ENCODE peak calls at places on chromosomes 7 and 10, in four cellular contexts. One of them, this sample, is unnamed.

GRCh38 chr10:31728698-31729224 is 199.9 kb downstream of the ARHGAP12 start:
- DNase-seq in astrocyte: no peak
- DNase-seq in HepG2: no peak
- DNase-seq in GM23338: peak
- DNase-seq in this sample: no peak

GRCh38 chr7:92751902-92752901 is 84.2 kb downstream of the CDK6 start:
- DNase-seq in HepG2: peak
- DNase-seq in GM23338: no peak
- DNase-seq in astrocyte: peak
- DNase-seq in this sample: no peak

GRCh38 chr7:95558866-95559265 is 37.5 kb downstream of the PDK4 start:
- DNase-seq in HepG2: no peak
- DNase-seq in astrocyte: no peak
- DNase-seq in GM23338: peak
- DNase-seq in this sample: no peak

GRCh38 chr10:103546401-103546800 is 52.9 kb downstream of the NEURL1 start:
- DNase-seq in astrocyte: no peak
- DNase-seq in HepG2: no peak
- DNase-seq in GM23338: no peak
- DNase-seq in this sample: no peak

GRCh38 chr10:33273295-33274002 is 61.0 kb downstream of the NRP1 start:
- DNase-seq in GM23338: peak
- DNase-seq in astrocyte: peak
- DNase-seq in HepG2: peak
- DNase-seq in this sample: peak

GRCh38 chr7:68176974-68177373 is 1180.3 kb downstream of the TYW1 start:
- DNase-seq in astrocyte: peak
- DNase-seq in GM23338: peak
- DNase-seq in HepG2: peak
- DNase-seq in this sample: peak

GRCh38 chr7:45183711-45184210 is 26.2 kb downstream of the RAMP3 start:
- DNase-seq in GM23338: no peak
- DNase-seq in HepG2: no peak
- DNase-seq in astrocyte: no peak
- DNase-seq in this sample: no peak

GRCh38 chr10:33139191-33139646 is 181.2 kb upstream of the ITGB1 start:
- DNase-seq in GM23338: no peak
- DNase-seq in astrocyte: no peak
- DNase-seq in HepG2: no peak
- DNase-seq in this sample: no peak

GRCh38 chr7:20826243-20826642 is 39.6 kb upstream of the SP8 start:
- DNase-seq in astrocyte: no peak
- DNase-seq in HepG2: no peak
- DNase-seq in GM23338: no peak
- DNase-seq in this sample: no peak

GRCh38 chr10:80444646-80445319 is 9.3 kb upstream of the TSPAN14 start:
- DNase-seq in GM23338: peak
- DNase-seq in HepG2: peak
- DNase-seq in astrocyte: peak
- DNase-seq in this sample: no peak

GRCh38 chr10:71241114-71241898 is 28.9 kb downstream of the UNC5B start:
- DNase-seq in HepG2: no peak
- DNase-seq in astrocyte: peak
- DNase-seq in GM23338: no peak
- DNase-seq in this sample: no peak

GRCh38 chr7:155282671-155283070 is 15.0 kb upstream of the INSIG1 start:
- DNase-seq in GM23338: no peak
- DNase-seq in HepG2: no peak
- DNase-seq in astrocyte: no peak
- DNase-seq in this sample: no peak

GRCh38 chr10:43344051-43344450 is 27.4 kb upstream of the FXYD4 start:
- DNase-seq in GM23338: no peak
- DNase-seq in HepG2: no peak
- DNase-seq in astrocyte: no peak
- DNase-seq in this sample: no peak

GRCh38 chr7:157932498-157933218 is 595.9 kb downstream of the DNAJB6 start:
- DNase-seq in HepG2: peak
- DNase-seq in astrocyte: no peak
- DNase-seq in GM23338: no peak
- DNase-seq in this sample: no peak

GRCh38 chr10:3195706-3196105 is 23.1 kb upstream of the PITRM1 start:
- DNase-seq in HepG2: no peak
- DNase-seq in GM23338: no peak
- DNase-seq in astrocyte: no peak
- DNase-seq in this sample: no peak

GRCh38 chr10:97861351-97861750 is 11.7 kb downstream of the GOLGA7B start:
- DNase-seq in astrocyte: peak
- DNase-seq in GM23338: no peak
- DNase-seq in HepG2: no peak
- DNase-seq in this sample: no peak

GRCh38 chr10:120705306-120705705 is 145.9 kb upstream of the WDR11 start:
- DNase-seq in GM23338: no peak
- DNase-seq in astrocyte: no peak
- DNase-seq in HepG2: no peak
- DNase-seq in this sample: no peak

GRCh38 chr10:77279207-77279606 is 358.4 kb downstream of the KCNMA1 start:
- DNase-seq in GM23338: no peak
- DNase-seq in astrocyte: peak
- DNase-seq in HepG2: no peak
- DNase-seq in this sample: no peak

GRCh38 chr7:17523813-17524741 is 225.6 kb downstream of the AHR start:
- DNase-seq in HepG2: peak
- DNase-seq in astrocyte: peak
- DNase-seq in GM23338: peak
- DNase-seq in this sample: no peak

GRCh38 chr7:37920619-37921339 is at the start of gene EPDR1:
- DNase-seq in HepG2: peak
- DNase-seq in GM23338: peak
- DNase-seq in astrocyte: peak
- DNase-seq in this sample: no peak

GRCh38 chr7:73519867-73520672 is 2.0 kb downstream of the BAZ1B start:
- DNase-seq in HepG2: peak
- DNase-seq in GM23338: no peak
- DNase-seq in astrocyte: no peak
- DNase-seq in this sample: no peak

GRCh38 chr10:78736926-78737618 is 331.7 kb upstream of the ZMIZ1 start:
- DNase-seq in astrocyte: no peak
- DNase-seq in GM23338: no peak
- DNase-seq in HepG2: no peak
- DNase-seq in this sample: no peak

GRCh38 chr10:3948843-3949242 is 163.8 kb upstream of the KLF6 start:
- DNase-seq in GM23338: no peak
- DNase-seq in astrocyte: peak
- DNase-seq in HepG2: no peak
- DNase-seq in this sample: no peak

GRCh38 chr10:45373783-45374450 is at the start of gene ALOX5:
- DNase-seq in GM23338: peak
- DNase-seq in astrocyte: no peak
- DNase-seq in HepG2: no peak
- DNase-seq in this sample: no peak
- TF ChIP-seq EZH2 in GM23338: peak
- TF ChIP-seq EZH2 in astrocyte: peak
- TF ChIP-seq EZH2 in HepG2: no peak
- TF ChIP-seq EZH2 in this sample: no peak

GRCh38 chr10:61390841-61391240 is 62.3 kb downstream of the TMEM26 start:
- DNase-seq in GM23338: no peak
- DNase-seq in astrocyte: no peak
- DNase-seq in HepG2: no peak
- DNase-seq in this sample: no peak
- H3K27ac ChIP-seq in GM23338: no peak
- H3K27ac ChIP-seq in astrocyte: no peak
- H3K27ac ChIP-seq in HepG2: no peak
- H3K27ac ChIP-seq in this sample: peak

DNA sequence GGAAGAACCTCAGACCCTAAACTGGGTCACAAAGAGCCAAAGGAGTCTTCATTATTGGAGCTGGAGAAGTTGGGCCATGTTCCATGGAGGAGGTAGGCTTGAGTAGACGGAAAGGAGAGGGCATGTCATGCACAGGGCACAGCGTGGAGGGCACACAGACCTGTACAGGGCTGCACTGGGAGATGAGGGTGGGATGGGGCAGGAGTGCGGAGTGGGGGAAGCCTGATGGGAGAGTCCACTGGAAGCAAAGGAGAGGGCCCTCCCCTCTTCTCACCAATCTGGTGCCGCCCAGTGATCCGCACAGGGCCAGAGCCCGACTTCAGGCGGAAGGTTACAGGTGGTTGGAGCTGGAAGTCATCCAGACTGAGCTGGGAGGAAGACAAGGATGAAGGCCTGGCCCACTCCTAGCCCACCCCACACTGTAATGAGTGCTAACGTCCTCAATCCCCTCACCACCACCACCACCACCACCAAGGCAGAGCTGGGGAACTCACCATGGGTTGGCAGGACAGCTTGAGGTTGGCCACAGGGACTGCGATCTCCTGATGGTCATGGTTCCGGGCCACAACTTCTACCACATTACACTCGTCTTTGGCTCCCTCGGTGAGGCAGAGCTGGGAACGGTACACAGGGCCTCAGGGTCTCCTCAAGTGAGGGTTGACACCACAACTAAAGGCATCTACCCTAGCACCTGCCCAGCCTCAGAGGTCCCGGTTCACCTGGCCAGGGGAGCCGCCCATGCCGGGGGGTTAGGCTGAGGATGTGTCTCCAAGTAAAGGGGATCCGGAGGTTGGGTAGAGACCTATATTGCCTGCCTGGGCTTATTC is 1.0 kb downstream of the NPM3 start:
- DNase-seq in astrocyte: no peak
- DNase-seq in HepG2: no peak
- DNase-seq in GM23338: no peak
- DNase-seq in this sample: no peak
- H3K4me3 ChIP-seq in astrocyte: peak
- H3K4me3 ChIP-seq in HepG2: peak
- H3K4me3 ChIP-seq in GM23338: peak
- H3K4me3 ChIP-seq in this sample: peak

GRCh38 chr7:1229334-1229935 is 3.2 kb upstream of the UNCX start:
- DNase-seq in HepG2: no peak
- DNase-seq in GM23338: peak
- DNase-seq in astrocyte: no peak
- DNase-seq in this sample: no peak
- TF ChIP-seq EZH2 in HepG2: no peak
- TF ChIP-seq EZH2 in GM23338: no peak
- TF ChIP-seq EZH2 in astrocyte: peak
- TF ChIP-seq EZH2 in this sample: no peak

GRCh38 chr7:542131-542934 is 22.7 kb upstream of the PDGFA start:
- DNase-seq in astrocyte: no peak
- DNase-seq in GM23338: no peak
- DNase-seq in HepG2: no peak
- DNase-seq in this sample: no peak
- H3K27ac ChIP-seq in astrocyte: peak
- H3K27ac ChIP-seq in GM23338: no peak
- H3K27ac ChIP-seq in HepG2: no peak
- H3K27ac ChIP-seq in this sample: no peak

GRCh38 chr10:93481931-93482834 is at the start of gene MYOF:
- DNase-seq in HepG2: peak
- DNase-seq in astrocyte: peak
- DNase-seq in GM23338: peak
- DNase-seq in this sample: no peak

GRCh38 chr10:93481213-93481930 is 762 bp downstream of the MYOF start:
- DNase-seq in astrocyte: no peak
- DNase-seq in GM23338: no peak
- DNase-seq in HepG2: no peak
- DNase-seq in this sample: no peak

GRCh38 chr10:93475871-93476270 is 6.3 kb downstream of the MYOF start:
- DNase-seq in astrocyte: peak
- DNase-seq in HepG2: peak
- DNase-seq in GM23338: no peak
- DNase-seq in this sample: no peak

GRCh38 chr10:93476756-93477155 is 5.4 kb downstream of the MYOF start:
- DNase-seq in HepG2: no peak
- DNase-seq in astrocyte: no peak
- DNase-seq in GM23338: no peak
- DNase-seq in this sample: no peak

GRCh38 chr10:93478873-93479272 is 3.3 kb downstream of the MYOF start:
- DNase-seq in astrocyte: no peak
- DNase-seq in HepG2: no peak
- DNase-seq in GM23338: no peak
- DNase-seq in this sample: no peak
- H3K4me3 ChIP-seq in astrocyte: peak
- H3K4me3 ChIP-seq in HepG2: no peak
- H3K4me3 ChIP-seq in GM23338: no peak
- H3K4me3 ChIP-seq in this sample: no peak

GRCh38 chr7:51317582-51317910 is 937 bp upstream of the COBL start:
- DNase-seq in HepG2: no peak
- DNase-seq in GM23338: peak
- DNase-seq in astrocyte: no peak
- DNase-seq in this sample: no peak
- TF ChIP-seq EZH2 in HepG2: no peak
- TF ChIP-seq EZH2 in GM23338: no peak
- TF ChIP-seq EZH2 in astrocyte: no peak
- TF ChIP-seq EZH2 in this sample: no peak

DNA sequence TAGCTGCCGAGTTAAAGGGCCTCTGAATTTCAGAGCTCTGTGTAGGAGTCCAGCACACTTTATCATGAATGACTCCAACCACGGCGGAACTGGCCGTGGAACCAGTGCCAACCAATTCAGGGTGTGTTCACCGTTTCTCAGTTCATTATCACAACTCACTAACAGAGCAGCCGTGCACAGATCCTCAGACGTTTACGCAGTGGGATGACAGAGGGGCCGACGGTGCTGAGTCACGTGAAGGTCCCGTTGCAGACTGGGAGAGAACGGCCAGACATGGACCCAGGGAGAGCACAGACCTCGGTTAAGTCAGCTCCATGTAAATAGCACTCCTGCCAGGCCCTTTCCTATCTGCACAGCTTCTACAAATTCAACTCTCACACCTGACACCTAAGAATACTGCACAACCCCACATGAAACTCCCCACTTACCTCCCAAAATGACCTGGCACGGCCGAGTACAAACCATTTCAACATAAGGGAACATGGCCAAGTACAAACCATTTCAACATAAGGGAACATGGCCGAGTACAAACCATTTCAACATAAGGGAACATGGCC is 95.5 kb downstream of the DIP2C start:
- DNase-seq in astrocyte: peak
- DNase-seq in HepG2: no peak
- DNase-seq in GM23338: no peak
- DNase-seq in this sample: no peak
- H3K27ac ChIP-seq in astrocyte: peak
- H3K27ac ChIP-seq in HepG2: no peak
- H3K27ac ChIP-seq in GM23338: no peak
- H3K27ac ChIP-seq in this sample: no peak

This sample was measured in SK-N-MC.